ENCODE peak calls at places on chromosomes 13 and 19, in five cellular contexts. R, Y, N, L and H are unnamed samples.

GRCh38 chr19:48203227-48203793 is 32.8 kb downstream of the ZSWIM9 start:
- DNase-seq in R (no peak), Y (no peak), N (no peak), L (no peak), H (no peak)

GRCh38 chr13:24632382-24633121 is 47.7 kb upstream of the ATP12A start:
- DNase-seq in R (no peak), Y (no peak), N (no peak), L (no peak), H (peak; percentile 86)

GRCh38 chr19:19540707-19541515 is 2.8 kb downstream of the CILP2 start:
- DNase-seq in R (no peak), Y (peak; percentile 52), N (peak; percentile 65), L (no peak), H (peak; percentile 97)

GRCh38 chr19:45767410-45767880 is 1.6 kb downstream of the SIX5 start:
- DNase-seq in R (no peak), Y (no peak), N (peak; percentile 77), L (peak; percentile 92), H (peak; percentile 99)

GRCh38 chr13:74134777-74135305 is 637 bp upstream of the KLF12 start:
- DNase-seq in R (no peak), Y (peak; percentile 49), N (peak; percentile 66), L (peak; percentile 87), H (peak; percentile 86)

GRCh38 chr13:77375554-77375953 is 48.7 kb upstream of the MYCBP2 start:
- DNase-seq in R (no peak), Y (no peak), N (no peak), L (no peak), H (peak; percentile 53)

GRCh38 chr13:81738364-81738763 is 1397.4 kb upstream of the SPRY2 start:
- DNase-seq in R (no peak), Y (no peak), N (no peak), L (no peak), H (no peak)

GRCh38 chr19:41324921-41325639 is 15.1 kb downstream of the CCDC97 start:
- DNase-seq in R (no peak), Y (no peak), N (peak; percentile 79), L (peak; percentile 93), H (peak; percentile 96)

GRCh38 chr19:7850975-7851622 is 21.1 kb downstream of the EVI5L start:
- DNase-seq in R (no peak), Y (no peak), N (no peak), L (peak; percentile 38), H (peak; percentile 76)

GRCh38 chr13:93289842-93290241 is 63.2 kb downstream of the GPC6 start:
- DNase-seq in R (no peak), Y (no peak), N (no peak), L (no peak), H (no peak)

GRCh38 chr13:99199541-99200432 is 867 bp upstream of the UBAC2 start:
- DNase-seq in R (no peak), Y (no peak), N (no peak), L (no peak), H (no peak)

GRCh38 chr13:96431044-96431581 is 341.2 kb downstream of the HS6ST3 start:
- DNase-seq in R (no peak), Y (no peak), N (no peak), L (no peak), H (no peak)

GRCh38 chr19:45522010-45522941 is 15.0 kb downstream of the VASP start:
- DNase-seq in R (no peak), Y (no peak), N (no peak), L (no peak), H (peak; percentile 65)

GRCh38 chr19:4449022-4449825 is 8.4 kb downstream of the UBXN6 start:
- DNase-seq in R (no peak), Y (no peak), N (no peak), L (peak; percentile 89), H (peak; percentile 60)

GRCh38 chr13:91014696-91015095 is 332.8 kb upstream of the MIR17HG start:
- DNase-seq in R (no peak), Y (no peak), N (no peak), L (no peak), H (no peak)

GRCh38 chr19:6811906-6812305 is 39.4 kb downstream of the VAV1 start:
- DNase-seq in R (no peak), Y (no peak), N (no peak), L (no peak), H (peak; percentile 87)

GRCh38 chr13:90415902-90416301 is 931.6 kb upstream of the MIR17HG start:
- DNase-seq in R (no peak), Y (no peak), N (no peak), L (no peak), H (no peak)

GRCh38 chr19:13029893-13030292 is 34.6 kb downstream of the NFIX start:
- DNase-seq in R (no peak), Y (no peak), N (no peak), L (peak; percentile 63), H (peak; percentile 51)

GRCh38 chr19:51359294-51359693 is 6.9 kb downstream of the ETFB start:
- DNase-seq in R (no peak), Y (no peak), N (no peak), L (no peak), H (peak; percentile 95)

GRCh38 chr13:60583196-60583908 is 186.3 kb downstream of the TDRD3 start:
- DNase-seq in R (no peak), Y (no peak), N (no peak), L (no peak), H (peak; percentile 66)

DNA sequence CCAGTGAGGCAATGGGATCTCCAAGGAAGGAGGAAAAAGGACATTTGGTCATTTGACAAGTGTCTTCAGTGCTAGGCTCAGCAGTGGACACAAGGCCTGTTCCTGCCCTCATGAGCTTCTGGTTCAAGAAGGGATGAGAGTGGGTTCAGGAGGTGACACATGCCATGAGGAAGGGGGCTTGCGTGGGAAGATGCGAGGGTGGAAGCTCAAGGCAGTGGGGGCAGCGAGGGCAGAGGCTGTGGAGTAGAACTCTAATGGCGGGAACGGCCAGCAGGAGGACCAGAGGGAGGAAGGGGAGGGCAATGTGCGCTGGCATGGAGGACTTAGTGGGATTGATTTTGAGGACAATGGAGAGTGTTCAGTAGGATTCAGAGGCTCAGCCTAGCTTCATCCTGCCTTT is 3.3 kb downstream of the PIK3R2 start:
- DNase-seq in R (no peak), Y (no peak), N (no peak), L (no peak), H (peak; percentile 55)
- H3K4me1 ChIP-seq in R (peaks cover 68% of the 10 kb centered on the region), Y (peaks cover 26% of the 10 kb centered on the region), N (peaks cover 53% of the 10 kb centered on the region), L (peaks cover 13% of the 10 kb centered on the region), H (peaks cover 29% of the 10 kb centered on the region)

DNA sequence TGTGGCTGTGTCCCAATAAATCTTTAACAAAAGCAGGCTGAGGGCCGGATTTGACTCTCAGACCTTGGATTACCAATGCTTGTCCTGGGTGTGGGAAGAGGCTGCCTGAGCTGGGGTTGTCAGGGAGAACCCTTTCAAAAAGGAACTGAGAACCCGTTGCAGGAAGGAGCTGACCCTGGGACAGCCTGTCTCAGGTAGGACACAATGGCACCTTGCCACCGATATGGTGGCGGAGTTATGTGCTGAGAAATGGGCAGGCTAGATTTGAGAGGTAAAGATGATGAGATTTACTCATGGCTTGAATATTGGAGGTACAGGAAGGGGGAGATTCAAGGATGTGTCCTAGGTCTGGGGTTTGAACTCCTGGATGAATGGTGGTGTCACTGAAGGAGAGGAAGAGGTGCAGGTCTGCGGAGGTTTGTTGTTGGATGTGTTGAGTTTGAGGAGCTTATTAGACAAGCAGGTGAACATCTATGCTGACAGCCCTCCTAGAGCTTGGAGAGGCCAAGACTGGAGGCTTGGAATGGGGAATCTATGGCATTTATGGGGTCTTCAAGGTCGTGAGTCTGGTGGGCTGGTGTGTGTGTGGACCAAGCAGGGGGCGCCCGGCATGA is 7.2 kb downstream of the PLEKHF1 start:
- DNase-seq in R (no peak), Y (no peak), N (no peak), L (no peak), H (peak; percentile 54)
- H3K4me1 ChIP-seq in R (peaks cover 52% of the 10 kb centered on the region), Y (peaks cover 100% of the 10 kb centered on the region), N (peaks cover 81% of the 10 kb centered on the region), L (peaks cover 16% of the 10 kb centered on the region), H (peaks cover 8% of the 10 kb centered on the region)

DNA sequence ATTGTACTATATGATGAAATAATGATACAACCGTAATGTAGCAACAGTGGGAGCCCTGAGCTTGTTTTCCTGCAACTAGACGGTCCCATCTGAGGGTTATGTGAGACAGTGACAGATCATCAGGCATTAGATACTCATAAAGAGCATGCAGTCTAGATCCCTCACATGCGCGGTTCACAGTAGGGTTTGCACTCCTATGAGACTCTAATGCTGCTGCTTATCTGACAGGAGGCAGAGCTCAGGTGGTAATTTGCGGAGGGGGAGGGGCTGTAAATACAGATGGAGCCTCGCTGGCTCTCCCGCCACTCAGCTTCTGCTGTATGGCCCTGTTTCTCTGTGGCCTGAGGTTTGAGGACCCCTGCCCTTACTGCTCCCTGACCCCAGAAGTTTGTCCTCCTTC is 13.7 kb downstream of the EPHX3 start:
- DNase-seq in R (no peak), Y (no peak), N (no peak), L (no peak), H (no peak)
- H3K4me1 ChIP-seq in R (peaks cover 7% of the 10 kb centered on the region), Y (peaks cover 5% of the 10 kb centered on the region), N (peaks cover 13% of the 10 kb centered on the region), L (no peaks in the 10 kb centered on the region), H (peaks cover 17% of the 10 kb centered on the region)

GRCh38 chr19:2054763-2055162 is 3.7 kb upstream of the MKNK2 start:
- DNase-seq in R (no peak), Y (no peak), N (no peak), L (peak; percentile 62), H (peak; percentile 65)

GRCh38 chr19:2056810-2057192 is 5.8 kb upstream of the MKNK2 start:
- DNase-seq in R (no peak), Y (no peak), N (no peak), L (peak; percentile 76), H (peak; percentile 17)

GRCh38 chr19:2053601-2054389 is 2.8 kb upstream of the MKNK2 start:
- DNase-seq in R (no peak), Y (no peak), N (peak; percentile 77), L (peak; percentile 93), H (peak; percentile 54)

GRCh38 chr19:2057484-2058469 is 6.7 kb upstream of the MKNK2 start:
- DNase-seq in R (no peak), Y (no peak), N (no peak), L (peak; percentile 64), H (peak; percentile 58)

GRCh38 chr19:2055871-2056809 is 5.1 kb upstream of the MKNK2 start:
- DNase-seq in R (no peak), Y (no peak), N (no peak), L (peak; percentile 82), H (peak; percentile 93)
- H3K4me1 ChIP-seq in R (peaks cover 91% of the 10 kb centered on the region), Y (peaks cover 81% of the 10 kb centered on the region), N (peaks cover 84% of the 10 kb centered on the region), L (peaks cover 10% of the 10 kb centered on the region), H (peaks cover 31% of the 10 kb centered on the region)

GRCh38 chr19:46976845-46977320 is 42.8 kb upstream of the NPAS1 start:
- DNase-seq in R (no peak), Y (no peak), N (no peak), L (peak; percentile 86), H (no peak)
- H3K4me1 ChIP-seq in R (peaks cover 56% of the 10 kb centered on the region), Y (peaks cover 25% of the 10 kb centered on the region), N (peaks cover 52% of the 10 kb centered on the region), L (peaks cover 47% of the 10 kb centered on the region), H (peaks cover 62% of the 10 kb centered on the region)